ENCODE peak calls at places on chromosomes 5 and 9, in six cellular contexts. I, E, H, L, J and O are unnamed samples.

GRCh38 chr5:179300834-179301233 is 44.4 kb downstream of the ADAMTS2 start:
- DNase-seq in I (no peak), E (no peak), H (no peak), L (no peak), J (no peak), O (no peak)

GRCh38 chr9:25904701-25905100 is 226.5 kb upstream of the TUSC1 start:
- DNase-seq in I (no peak), E (no peak), H (no peak), L (no peak), J (no peak), O (no peak)

GRCh38 chr5:57207007-57207653 is 33.3 kb downstream of the GPBP1 start:
- DNase-seq in I (peak; percentile 41), E (no peak), H (no peak), L (no peak), J (no peak), O (no peak)

GRCh38 chr5:32089146-32090000 is 84.7 kb downstream of the GOLPH3 start:
- DNase-seq in I (no peak), E (no peak), H (no peak), L (no peak), J (no peak), O (no peak)

GRCh38 chr5:135095052-135095715 is 61.2 kb upstream of the PITX1 start:
- DNase-seq in I (no peak), E (no peak), H (no peak), L (no peak), J (no peak), O (peak; percentile 75)

GRCh38 chr9:105173306-105173705 is 71.1 kb upstream of the SLC44A1 start:
- DNase-seq in I (peak; percentile 49), E (no peak), H (no peak), L (no peak), J (no peak), O (no peak)

GRCh38 chr5:15993934-15994333 is 185.7 kb downstream of the MARCHF11 start:
- DNase-seq in I (no peak), E (no peak), H (no peak), L (no peak), J (no peak), O (no peak)

GRCh38 chr5:178870411-178870810 is 10.7 kb downstream of the ZNF354B start:
- DNase-seq in I (no peak), E (no peak), H (no peak), L (no peak), J (no peak), O (no peak)

GRCh38 chr5:115838885-115839518 is 2.4 kb downstream of the ATG12 start:
- DNase-seq in I (no peak), E (no peak), H (peak; percentile 47), L (peak; percentile 26), J (no peak), O (no peak)

GRCh38 chr9:132878695-132879064 is at the start of gene SPACA9:
- DNase-seq in I (peak; percentile 79), E (peak; percentile 10), H (peak; percentile 89), L (peak; percentile 90), J (no peak), O (peak; percentile 71)

GRCh38 chr5:132791026-132791425 is 14.0 kb upstream of the SEPTIN8 start:
- DNase-seq in I (no peak), E (no peak), H (no peak), L (no peak), J (no peak), O (no peak)
- TF ChIP-seq JUND in I (no peak), E (no peak), H (no peak), L (no peak), J (no peak), O (no peak)

GRCh38 chr9:19030899-19031298 is 2.1 kb downstream of the SAXO1 start:
- DNase-seq in I (no peak), E (no peak), H (no peak), L (no peak), J (no peak), O (no peak)
- TF ChIP-seq JUND in I (no peak), E (no peak), H (no peak), L (no peak), J (no peak), O (no peak)

GRCh38 chr5:62282079-62282478 is 23.9 kb upstream of the KIF2A start:
- DNase-seq in I (no peak), E (no peak), H (no peak), L (no peak), J (no peak), O (no peak)
- TF ChIP-seq JUND in I (no peak), E (no peak), H (no peak), L (no peak), J (no peak), O (no peak)

DNA sequence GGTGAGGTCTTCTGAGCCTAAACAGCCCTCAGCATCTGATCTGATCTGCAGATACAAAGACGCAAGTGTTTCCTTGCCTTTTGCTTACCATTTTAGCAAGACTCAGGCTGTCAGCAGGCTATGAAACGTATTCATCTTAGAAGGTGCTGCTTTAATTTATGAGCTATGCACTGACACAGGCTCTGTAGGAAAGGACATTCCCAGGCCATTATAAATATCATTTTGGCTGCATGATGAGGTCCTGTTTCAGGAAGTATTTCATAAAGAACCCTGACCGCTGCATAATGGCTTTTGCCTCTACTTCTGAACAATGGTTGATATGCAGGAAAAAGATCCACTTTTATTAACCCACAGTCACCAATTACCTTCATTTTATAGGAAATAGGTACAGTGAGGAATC is 98.4 kb upstream of the CAST start:
- DNase-seq in I (no peak), E (no peak), H (no peak), L (no peak), J (no peak), O (no peak)
- TF ChIP-seq JUND in I (no peak), E (no peak), H (no peak), L (no peak), J (no peak), O (no peak)